ENCODE peak calls at places on chromosome 17, in ten cellular contexts. U is suprapubic skin, Z is prostate gland, G is HL-60, L is SK-N-SH, J is GM12892, N is sigmoid colon, K is HCT116, A is GM23338, Y is stomach. I is an unnamed sample.

GRCh38 chr17:19342611-19343255 is 19.8 kb downstream of the B9D1 start:
- DNase-seq in U (peak; percentile 71), Z (no peak), G (no peak), L (peak; percentile 54), J (no peak), N (peak; percentile 74), K (no peak), A (no peak), Y (no peak), I (no peak)

GRCh38 chr17:75891022-75891604 is 5.6 kb downstream of the TRIM65 start:
- DNase-seq in U (no peak), Z (no peak), G (no peak), L (no peak), J (no peak), N (peak; percentile 59), K (no peak), A (no peak), Y (no peak), I (no peak)

GRCh38 chr17:40016692-40017000 is 1.4 kb downstream of the CSF3 start:
- DNase-seq in U (no peak), Z (no peak), G (no peak), L (no peak), J (peak; percentile 8), N (no peak), K (no peak), A (no peak), Y (no peak), I (no peak)

GRCh38 chr17:64682261-64683181 is 20.4 kb upstream of the SMURF2 start:
- DNase-seq in U (no peak), Z (no peak), G (no peak), L (no peak), J (no peak), N (no peak), K (no peak), A (no peak), Y (no peak), I (no peak)

GRCh38 chr17:41796066-41796895 is 9.8 kb upstream of the JUP start:
- DNase-seq in U (no peak), Z (no peak), G (peak; percentile 16), L (no peak), J (no peak), N (no peak), K (no peak), A (no peak), Y (no peak), I (no peak)

GRCh38 chr17:40290629-40291296 is 3.1 kb downstream of the CDC6 start:
- DNase-seq in U (no peak), Z (peak; percentile 58), G (peak; percentile 62), L (peak; percentile 45), J (no peak), N (no peak), K (peak; percentile 69), A (peak; percentile 78), Y (peak; percentile 46), I (no peak)

GRCh38 chr17:67582632-67583230 is 135.0 kb upstream of the NOL11 start:
- DNase-seq in U (no peak), Z (peak; percentile 91), G (no peak), L (no peak), J (no peak), N (no peak), K (no peak), A (no peak), Y (peak; percentile 94), I (no peak)

GRCh38 chr17:47120521-47121095 is 68.5 kb downstream of the CDC27 start:
- DNase-seq in U (no peak), Z (no peak), G (no peak), L (no peak), J (no peak), N (no peak), K (no peak), A (no peak), Y (no peak), I (no peak)

GRCh38 chr17:29291163-29291752 is 2.7 kb downstream of the NUFIP2 start:
- DNase-seq in U (no peak), Z (peak; percentile 48), G (peak; percentile 67), L (peak; percentile 50), J (peak; percentile 23), N (no peak), K (peak; percentile 40), A (peak; percentile 74), Y (no peak), I (peak; percentile 24)

GRCh38 chr17:29294580-29294900 is 592 bp upstream of the NUFIP2 start:
- DNase-seq in U (no peak), Z (no peak), G (no peak), L (no peak), J (no peak), N (no peak), K (no peak), A (no peak), Y (no peak), I (no peak)

GRCh38 chr17:29292992-29293889 is 707 bp downstream of the NUFIP2 start:
- DNase-seq in U (peak; percentile 84), Z (peak; percentile 37), G (peak; percentile 70), L (peak; percentile 67), J (peak; percentile 42), N (peak; percentile 82), K (no peak), A (peak; percentile 84), Y (peak; percentile 61), I (peak; percentile 47)

GRCh38 chr17:29293890-29294579 is at the start of gene NUFIP2:
- DNase-seq in U (peak; percentile 100), Z (peak; percentile 100), G (peak; percentile 100), L (peak; percentile 93), J (peak; percentile 81), N (peak; percentile 100), K (peak; percentile 96), A (peak; percentile 99), Y (peak; percentile 100), I (peak; percentile 85)

GRCh38 chr17:29292071-29292991 is 1.6 kb downstream of the NUFIP2 start:
- DNase-seq in U (peak; percentile 87), Z (peak; percentile 66), G (peak; percentile 54), L (peak; percentile 83), J (peak; percentile 34), N (peak; percentile 91), K (no peak), A (peak; percentile 52), Y (peak; percentile 58), I (peak; percentile 22)
- TF ChIP-seq POLR2AphosphoS5 in U (no peak), Z (peak; percentile 40), G (no peak), L (no peak), J (no peak), N (peak; percentile 51), K (no peak), A (no peak), Y (no peak), I (peak; percentile 15)

DNA sequence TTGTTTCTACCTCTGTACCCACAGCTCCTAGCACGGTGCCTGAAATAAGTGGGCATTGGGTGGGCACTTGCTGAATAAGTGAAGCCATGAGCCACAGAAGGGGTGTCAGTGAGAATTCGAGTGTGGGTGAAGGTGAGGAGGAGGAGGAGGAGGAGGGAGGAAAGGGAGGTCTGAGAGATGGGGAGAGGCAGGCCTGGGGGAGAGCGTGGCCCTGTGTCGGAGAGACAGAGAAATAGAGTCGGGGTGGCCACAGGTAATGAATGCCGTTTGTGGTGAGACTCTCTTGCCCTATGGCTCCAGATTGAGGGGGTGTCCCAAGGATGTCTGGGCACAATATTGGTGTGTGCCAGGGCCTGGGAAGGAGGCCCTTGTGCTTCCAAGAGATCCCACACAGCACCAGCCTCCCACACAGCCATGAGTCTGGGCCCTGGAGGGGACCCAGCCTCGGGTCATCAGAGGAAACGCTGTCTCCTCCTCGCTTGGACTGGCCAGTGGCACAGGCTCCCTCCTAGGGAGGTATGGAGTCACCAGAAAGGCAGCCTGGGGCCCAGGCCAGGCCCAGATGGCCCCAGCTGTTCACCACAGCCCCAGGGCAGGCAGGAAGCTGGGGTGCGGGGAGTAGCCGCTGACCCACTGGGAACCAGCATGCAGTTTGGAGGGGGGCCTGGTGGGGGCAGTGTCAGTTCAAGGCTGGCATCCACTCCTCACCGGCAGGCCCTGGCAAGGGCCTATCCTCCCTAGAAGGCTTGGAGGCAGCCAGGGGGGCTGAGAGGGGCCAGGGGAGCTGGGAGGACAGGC is 49.0 kb downstream of the SDK2 start:
- DNase-seq in U (no peak), Z (peak; percentile 30), G (peak; percentile 19), L (peak; percentile 96), J (no peak), N (no peak), K (no peak), A (peak; percentile 72), Y (peak; percentile 31), I (peak; percentile 56)
- TF ChIP-seq POLR2AphosphoS5 in U (no peak), Z (no peak), G (no peak), L (no peak), J (no peak), N (no peak), K (no peak), A (no peak), Y (peak; percentile 30), I (no peak)

GRCh38 chr17:2703181-2703580 is 8.4 kb downstream of the CLUH start:
- DNase-seq in U (peak; percentile 72), Z (no peak), G (no peak), L (no peak), J (no peak), N (peak; percentile 41), K (no peak), A (no peak), Y (no peak), I (no peak)

GRCh38 chr17:2700491-2701141 is 10.9 kb downstream of the CLUH start:
- DNase-seq in U (peak; percentile 59), Z (no peak), G (no peak), L (peak; percentile 24), J (no peak), N (peak; percentile 64), K (no peak), A (no peak), Y (no peak), I (peak; percentile 20)

GRCh38 chr17:2700031-2700490 is 11.5 kb downstream of the CLUH start:
- DNase-seq in U (peak; percentile 70), Z (no peak), G (no peak), L (no peak), J (peak; percentile 24), N (peak; percentile 52), K (no peak), A (no peak), Y (no peak), I (peak; percentile 23)

GRCh38 chr17:2701996-2702741 is 9.4 kb downstream of the CLUH start:
- DNase-seq in U (peak; percentile 74), Z (no peak), G (no peak), L (no peak), J (peak; percentile 19), N (peak; percentile 59), K (no peak), A (peak; percentile 50), Y (no peak), I (no peak)

GRCh38 chr17:2701161-2701995 is 10.2 kb downstream of the CLUH start:
- DNase-seq in U (peak; percentile 81), Z (no peak), G (no peak), L (peak; percentile 24), J (peak; percentile 23), N (peak; percentile 62), K (no peak), A (no peak), Y (no peak), I (peak; percentile 23)
- TF ChIP-seq POLR2AphosphoS5 in U (no peak), Z (no peak), G (no peak), L (no peak), J (no peak), N (no peak), K (no peak), A (no peak), Y (no peak), I (no peak)

GRCh38 chr17:36004604-36005003 is 3.3 kb upstream of the CCL15 start:
- DNase-seq in U (no peak), Z (no peak), G (no peak), L (no peak), J (no peak), N (no peak), K (no peak), A (no peak), Y (no peak), I (no peak)

GRCh38 chr17:36001109-36001735 is at the start of gene CCL15:
- DNase-seq in U (no peak), Z (no peak), G (no peak), L (no peak), J (no peak), N (no peak), K (no peak), A (no peak), Y (no peak), I (no peak)

GRCh38 chr17:36002631-36003030 is 1.3 kb upstream of the CCL15 start:
- DNase-seq in U (no peak), Z (no peak), G (no peak), L (no peak), J (no peak), N (no peak), K (no peak), A (no peak), Y (no peak), I (no peak)

GRCh38 chr17:36000730-36001108 is 634 bp downstream of the CCL15 start:
- DNase-seq in U (no peak), Z (no peak), G (no peak), L (no peak), J (no peak), N (no peak), K (no peak), A (no peak), Y (no peak), I (no peak)

GRCh38 chr17:36001862-36002603 is 680 bp upstream of the CCL15 start:
- DNase-seq in U (no peak), Z (no peak), G (no peak), L (no peak), J (no peak), N (no peak), K (no peak), A (no peak), Y (peak; percentile 70), I (no peak)
- TF ChIP-seq POLR2AphosphoS5 in U (no peak), Z (no peak), G (no peak), L (no peak), J (no peak), N (no peak), K (no peak), A (no peak), Y (peak; percentile 75), I (no peak)

I was measured in GM12891.